ENCODE peak calls at places on chromosomes 11 and 22, in six cellular contexts. N is CD4-positive, alpha-beta T cell; O is cardiac muscle cell; P is fibroblast of lung; D is tibial nerve; Q is mucosa of descending colon. Z is an unnamed sample.

GRCh38 chr11:117146521-117146920 is 2.4 kb downstream of the PAFAH1B2 start:
- DNase-seq in N (no peak), O (peak), P (peak), D (no peak), Q (no peak), Z (no peak)

GRCh38 chr11:129045150-129045549 is 102.5 kb upstream of the TP53AIP1 start:
- DNase-seq in N (no peak), O (no peak), P (no peak), D (no peak), Q (no peak), Z (no peak)

GRCh38 chr11:63880031-63880841 is 36.7 kb downstream of the RCOR2 start:
- DNase-seq in N (no peak), O (peak), P (peak), D (no peak), Q (no peak), Z (no peak)

GRCh38 chr11:70584786-70585545 is 186.6 kb downstream of the CTTN start:
- DNase-seq in N (no peak), O (no peak), P (no peak), D (no peak), Q (peak), Z (no peak)

GRCh38 chr11:118889796-118890195 is 6.1 kb downstream of the CXCR5 start:
- DNase-seq in N (no peak), O (peak), P (peak), D (no peak), Q (no peak), Z (no peak)

GRCh38 chr11:12706531-12707499 is 32.6 kb downstream of the TEAD1 start:
- DNase-seq in N (no peak), O (peak), P (no peak), D (peak), Q (no peak), Z (no peak)

GRCh38 chr11:11279956-11280689 is 72.9 kb downstream of the CSNK2A3 start:
- DNase-seq in N (no peak), O (no peak), P (peak), D (no peak), Q (no peak), Z (peak)

GRCh38 chr22:36934153-36934939 is 20.9 kb downstream of the CSF2RB start:
- DNase-seq in N (no peak), O (no peak), P (no peak), D (no peak), Q (no peak), Z (no peak)

GRCh38 chr11:79030448-79030847 is 410.4 kb downstream of the TENM4 start:
- DNase-seq in N (no peak), O (no peak), P (no peak), D (no peak), Q (no peak), Z (no peak)

GRCh38 chr22:36016656-36017055 is 12.0 kb downstream of the RBFOX2 start:
- DNase-seq in N (no peak), O (peak), P (peak), D (no peak), Q (no peak), Z (no peak)

GRCh38 chr22:28187612-28188011 is 268.6 kb upstream of the PITPNB start:
- DNase-seq in N (no peak), O (no peak), P (no peak), D (no peak), Q (no peak), Z (no peak)

GRCh38 chr11:81497202-81497804 is 1236.4 kb downstream of the FAM181B start:
- DNase-seq in N (no peak), O (peak), P (peak), D (peak), Q (no peak), Z (peak)

GRCh38 chr11:108958446-108959123 is 293.7 kb downstream of the DDX10 start:
- DNase-seq in N (no peak), O (peak), P (peak), D (no peak), Q (no peak), Z (no peak)

GRCh38 chr11:72684236-72684912 is 10.2 kb upstream of the PDE2A start:
- DNase-seq in N (peak), O (peak), P (peak), D (peak), Q (peak), Z (peak)

GRCh38 chr22:29989446-29989845 is 90.8 kb upstream of the HORMAD2 start:
- DNase-seq in N (no peak), O (no peak), P (no peak), D (no peak), Q (no peak), Z (no peak)

GRCh38 chr11:126591966-126592489 is 236.5 kb downstream of the ST3GAL4 start:
- DNase-seq in N (no peak), O (no peak), P (no peak), D (no peak), Q (no peak), Z (no peak)

GRCh38 chr22:50292643-50293440 is 14.6 kb downstream of the PLXNB2 start:
- DNase-seq in N (no peak), O (no peak), P (no peak), D (no peak), Q (no peak), Z (no peak)

GRCh38 chr11:17407575-17407974 is 19.1 kb upstream of the KCNJ11 start:
- DNase-seq in N (no peak), O (no peak), P (no peak), D (no peak), Q (peak), Z (no peak)

GRCh38 chr11:12868315-12869073 is 140.6 kb upstream of the RASSF10 start:
- DNase-seq in N (no peak), O (no peak), P (peak), D (no peak), Q (no peak), Z (no peak)

GRCh38 chr22:28002181-28002700 is 83.2 kb upstream of the PITPNB start:
- DNase-seq in N (no peak), O (peak), P (no peak), D (no peak), Q (no peak), Z (no peak)

GRCh38 chr11:27293500-27294417 is 69.3 kb downstream of the CCDC34 start:
- DNase-seq in N (no peak), O (peak), P (peak), D (no peak), Q (no peak), Z (no peak)

GRCh38 chr11:64769283-64769682 is 9.1 kb downstream of the SF1 start:
- DNase-seq in N (no peak), O (no peak), P (no peak), D (no peak), Q (no peak), Z (no peak)

GRCh38 chr22:30247974-30248373 is 1.4 kb upstream of the LIF start:
- DNase-seq in N (no peak), O (no peak), P (no peak), D (no peak), Q (no peak), Z (no peak)

GRCh38 chr11:43955381-43956118 is 13.1 kb downstream of the C11orf96 start:
- DNase-seq in N (no peak), O (peak), P (peak), D (no peak), Q (no peak), Z (no peak)

GRCh38 chr11:93031386-93031785 is 61.9 kb downstream of the MTNR1B start:
- DNase-seq in N (no peak), O (peak), P (peak), D (no peak), Q (no peak), Z (no peak)

GRCh38 chr11:106344392-106344791 is 266.9 kb downstream of the AASDHPPT start:
- DNase-seq in N (no peak), O (peak), P (peak), D (no peak), Q (no peak), Z (no peak)

GRCh38 chr11:70628881-70629844 is 230.8 kb downstream of the CTTN start:
- DNase-seq in N (no peak), O (peak), P (no peak), D (peak), Q (peak), Z (no peak)

GRCh38 chr11:71200761-71201160 is 51.6 kb downstream of the SHANK2 start:
- DNase-seq in N (no peak), O (no peak), P (no peak), D (no peak), Q (no peak), Z (no peak)

GRCh38 chr11:11975201-11976092 is 33.0 kb downstream of the DKK3 start:
- DNase-seq in N (no peak), O (no peak), P (no peak), D (no peak), Q (no peak), Z (no peak)

GRCh38 chr22:49930128-49930527 is 11.7 kb downstream of the CRELD2 start:
- DNase-seq in N (no peak), O (no peak), P (no peak), D (no peak), Q (no peak), Z (no peak)

GRCh38 chr11:95104916-95105315 is 15.3 kb downstream of the ENDOD1 start:
- DNase-seq in N (no peak), O (no peak), P (no peak), D (no peak), Q (no peak), Z (no peak)

GRCh38 chr11:65113361-65113756 is 1.7 kb downstream of the TM7SF2 start:
- DNase-seq in N (no peak), O (no peak), P (no peak), D (no peak), Q (no peak), Z (no peak)

GRCh38 chr11:126589492-126589803 is 234.0 kb downstream of the ST3GAL4 start:
- DNase-seq in N (no peak), O (no peak), P (peak), D (no peak), Q (no peak), Z (no peak)

GRCh38 chr22:40610329-40610850 is 26.1 kb downstream of the MRTFA start:
- DNase-seq in N (no peak), O (peak), P (peak), D (no peak), Q (no peak), Z (no peak)

GRCh38 chr11:75388386-75389275 is 10.7 kb upstream of the RPS3 start:
- DNase-seq in N (peak), O (peak), P (peak), D (peak), Q (peak), Z (peak)

GRCh38 chr11:8356731-8357504 is 93.2 kb upstream of the LMO1 start:
- DNase-seq in N (no peak), O (peak), P (peak), D (peak), Q (no peak), Z (no peak)

GRCh38 chr22:31550871-31551370 is 54.6 kb downstream of the SFI1 start:
- DNase-seq in N (no peak), O (no peak), P (no peak), D (no peak), Q (no peak), Z (no peak)

GRCh38 chr11:86524603-86525352 is 147.6 kb downstream of the ME3 start:
- DNase-seq in N (no peak), O (peak), P (peak), D (no peak), Q (no peak), Z (no peak)

GRCh38 chr11:125091247-125091876 is 20.1 kb downstream of the TMEM218 start:
- DNase-seq in N (no peak), O (peak), P (peak), D (no peak), Q (no peak), Z (peak)

GRCh38 chr11:57476883-57477506 is 16.7 kb downstream of the RTN4RL2 start:
- DNase-seq in N (no peak), O (no peak), P (peak), D (no peak), Q (peak), Z (peak)

GRCh38 chr11:111764621-111765020 is 1.6 kb downstream of the PPP2R1B start:
- DNase-seq in N (no peak), O (no peak), P (peak), D (no peak), Q (no peak), Z (no peak)

GRCh38 chr11:111762526-111762925 is 3.7 kb downstream of the PPP2R1B start:
- DNase-seq in N (no peak), O (no peak), P (no peak), D (no peak), Q (no peak), Z (no peak)

GRCh38 chr11:111761056-111761455 is 5.1 kb downstream of the PPP2R1B start:
- DNase-seq in N (no peak), O (no peak), P (no peak), D (no peak), Q (no peak), Z (no peak)

GRCh38 chr11:111765320-111765983 is 737 bp downstream of the PPP2R1B start:
- DNase-seq in N (no peak), O (no peak), P (peak), D (peak), Q (no peak), Z (no peak)

DNA sequence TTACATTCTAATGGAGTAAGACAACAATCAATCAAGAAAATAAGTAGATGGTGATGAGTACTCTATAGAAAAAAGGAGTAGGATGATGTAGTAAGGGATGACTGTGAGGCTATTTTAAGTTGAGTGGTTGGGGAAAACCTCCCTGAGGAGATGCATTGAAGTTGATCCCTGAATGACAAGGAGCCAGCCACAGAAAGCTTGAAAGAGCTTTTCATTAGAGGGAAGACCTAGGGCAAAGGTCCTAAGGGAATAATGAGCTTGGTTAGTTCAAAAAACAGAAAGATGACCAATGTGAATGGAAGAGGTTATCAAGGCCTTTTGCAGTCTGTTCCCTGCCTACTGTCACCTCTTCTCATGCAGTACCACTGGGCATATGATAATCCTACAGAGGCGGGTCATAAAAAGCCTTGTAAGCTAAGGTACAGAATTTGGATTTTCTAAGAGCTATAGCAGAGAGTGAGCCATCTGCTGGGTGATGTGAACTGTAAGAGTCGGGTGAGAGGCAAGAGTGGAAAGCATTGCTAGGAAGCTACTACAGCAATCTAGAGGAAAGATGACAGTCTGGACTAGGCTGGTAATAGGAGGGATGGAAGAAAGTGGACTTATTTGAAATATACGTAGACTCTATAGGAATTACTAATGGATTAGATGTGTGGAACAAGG is 3.1 kb downstream of the PPP2R1B start:
- DNase-seq in N (no peak), O (peak), P (peak), D (no peak), Q (no peak), Z (no peak)
- TF ChIP-seq CTCF in N (no peak), O (peak), P (peak), D (no peak), Q (no peak), Z (no peak)

GRCh38 chr11:100978442-100978841 is 151.2 kb downstream of the PGR start:
- DNase-seq in N (no peak), O (no peak), P (no peak), D (no peak), Q (no peak), Z (no peak)

GRCh38 chr11:100984668-100985067 is 144.9 kb downstream of the PGR start:
- DNase-seq in N (no peak), O (no peak), P (no peak), D (no peak), Q (no peak), Z (no peak)

GRCh38 chr11:100981196-100981824 is 148.3 kb downstream of the PGR start:
- DNase-seq in N (no peak), O (no peak), P (no peak), D (no peak), Q (no peak), Z (no peak)

GRCh38 chr11:100978942-100979341 is 150.7 kb downstream of the PGR start:
- DNase-seq in N (no peak), O (no peak), P (no peak), D (no peak), Q (no peak), Z (no peak)

DNA sequence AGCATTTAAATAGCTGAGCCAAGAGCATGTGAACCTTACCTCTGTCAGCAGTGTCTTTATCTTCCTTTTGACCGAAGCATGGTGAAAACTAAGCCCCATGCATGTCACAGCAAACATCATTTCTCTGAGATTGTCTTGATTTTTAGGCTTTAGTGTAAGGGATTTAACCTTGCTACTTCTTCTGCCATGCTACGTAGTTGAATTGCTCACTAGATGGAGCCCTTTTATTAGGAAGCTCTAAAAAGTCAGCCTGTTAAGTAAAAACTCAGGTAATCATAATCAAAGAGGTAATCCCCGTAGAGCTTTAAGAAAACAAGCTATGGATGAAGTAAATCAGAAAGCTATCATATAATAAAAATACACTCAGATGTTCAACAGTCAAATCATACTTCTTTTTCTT is 149.5 kb downstream of the PGR start:
- DNase-seq in N (no peak), O (peak), P (no peak), D (no peak), Q (no peak), Z (no peak)
- TF ChIP-seq CTCF in N (no peak), O (peak), P (peak), D (no peak), Q (no peak), Z (no peak)

DNA sequence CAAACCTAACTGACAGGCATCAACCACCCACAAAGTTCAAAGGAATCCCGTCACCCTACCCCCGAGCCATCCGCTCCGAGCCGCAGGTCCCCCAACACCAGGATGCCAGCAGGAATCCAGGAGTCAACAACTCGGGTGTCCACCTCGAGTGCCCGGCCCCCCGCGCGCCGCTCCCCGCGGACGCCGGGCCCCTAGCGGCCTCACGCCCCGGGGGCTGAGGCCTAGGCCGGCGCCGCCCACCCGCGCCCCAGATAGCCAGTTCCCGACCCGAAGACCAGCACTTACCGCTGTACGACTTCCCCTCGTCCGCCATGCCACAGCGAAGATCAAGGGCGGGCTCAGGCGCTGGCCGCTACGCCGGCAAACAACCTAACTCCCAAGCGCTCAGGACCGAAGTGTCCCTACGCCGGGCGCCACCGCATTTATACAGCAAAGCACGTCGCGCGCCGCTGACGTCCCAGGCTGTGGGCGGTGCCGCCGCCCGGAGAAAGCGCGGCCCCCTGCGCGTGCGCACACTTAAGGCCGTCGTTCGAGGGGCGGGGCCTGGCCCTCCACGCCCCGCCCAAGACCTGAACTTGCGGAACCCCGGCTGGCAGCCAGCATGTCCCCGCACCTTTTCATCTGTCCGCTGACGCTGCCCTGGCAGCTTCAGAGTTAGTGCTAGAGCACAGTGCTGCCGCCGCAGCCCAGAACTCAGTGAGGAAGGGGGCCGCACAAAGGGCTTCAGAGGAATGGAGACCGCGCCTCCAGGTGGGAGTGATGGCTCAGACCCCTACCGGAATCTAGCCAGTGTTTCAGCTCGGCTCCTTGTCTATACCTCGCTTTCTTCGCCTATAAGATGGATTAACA is at the start of gene NXF1:
- DNase-seq in N (peak), O (peak), P (peak), D (peak), Q (peak), Z (peak)
- TF ChIP-seq CTCF in N (no peak), O (no peak), P (no peak), D (no peak), Q (no peak), Z (no peak)

DNA sequence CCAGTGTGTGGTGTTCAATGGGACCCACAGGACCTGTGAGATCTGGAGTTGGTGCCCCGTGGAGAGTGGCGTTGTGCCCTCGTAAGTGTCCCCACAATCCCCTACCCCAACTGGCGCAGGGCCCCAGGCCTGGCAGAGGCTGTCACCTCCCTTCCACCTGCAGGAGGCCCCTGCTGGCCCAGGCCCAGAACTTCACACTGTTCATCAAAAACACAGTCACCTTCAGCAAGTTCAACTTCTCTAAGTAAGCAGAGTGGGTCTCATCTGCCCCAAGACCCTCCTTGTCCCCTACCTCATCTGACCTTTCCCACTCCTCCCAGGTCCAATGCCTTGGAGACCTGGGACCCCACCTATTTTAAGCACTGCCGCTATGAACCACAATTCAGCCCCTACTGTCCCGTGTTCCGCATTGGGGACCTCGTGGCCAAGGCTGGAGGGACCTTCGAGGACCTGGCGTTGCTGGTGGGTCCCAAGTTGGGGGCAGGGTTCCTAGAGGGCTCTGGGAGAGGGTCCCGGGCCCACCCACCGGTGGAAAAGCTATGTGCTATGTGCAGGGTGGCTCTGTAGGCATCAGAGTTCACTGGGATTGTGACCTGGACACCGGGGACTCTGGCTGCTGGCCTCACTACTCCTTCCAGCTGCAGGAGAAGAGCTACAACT is 8.1 kb downstream of the P2RX6 start:
- DNase-seq in N (no peak), O (no peak), P (no peak), D (no peak), Q (no peak), Z (no peak)
- TF ChIP-seq CTCF in N (no peak), O (no peak), P (no peak), D (no peak), Q (no peak), Z (peak)